ENCODE peak calls at places on chromosomes 11 and 22, in eight cellular contexts. U is HepG2, V is kidney, X is HFF-Myc, T is GM23338, A is breast epithelium, C is mucosa of descending colon, L is epithelial cell of esophagus. E is an unnamed sample.

GRCh38 chr11:97683733-97684132 is 1293.9 kb downstream of the JRKL start:
- DNase-seq in A (no peak), X (no peak), V (no peak), U (peak), C (no peak), L (peak), T (peak), E (no peak)

GRCh38 chr11:43868852-43869567 is 11.6 kb upstream of the ALKBH3 start:
- DNase-seq in T (no peak), X (no peak), L (peak), U (peak), C (no peak), A (no peak), V (no peak), E (no peak)

GRCh38 chr11:111851636-111852035 is 19.7 kb downstream of the ALG9 start:
- DNase-seq in C (no peak), X (no peak), V (no peak), T (peak), L (peak), A (no peak), U (peak), E (no peak)

GRCh38 chr11:6735306-6735705 is 36.5 kb downstream of the OR2AG2 start:
- DNase-seq in U (no peak), L (peak), A (no peak), T (no peak), X (peak), C (no peak), V (no peak), E (no peak)

GRCh38 chr22:23457586-23457985 is 122.5 kb downstream of the IGLL1 start:
- DNase-seq in T (no peak), A (no peak), U (no peak), C (no peak), L (no peak), X (no peak), V (no peak), E (no peak)

GRCh38 chr22:39188809-39189208 is 36.3 kb upstream of the CBX7 start:
- DNase-seq in C (no peak), X (no peak), U (no peak), V (peak), L (no peak), T (no peak), A (no peak), E (no peak)

GRCh38 chr22:33825761-33826160 is 94.5 kb downstream of the LARGE1 start:
- DNase-seq in V (no peak), A (no peak), X (no peak), C (no peak), T (no peak), U (no peak), L (no peak), E (no peak)

GRCh38 chr22:23218867-23219251 is 38.5 kb downstream of the BCR start:
- DNase-seq in L (no peak), U (peak), C (peak), X (no peak), A (no peak), V (peak), T (peak), E (peak)

GRCh38 chr11:71563401-71563800 is 2.0 kb upstream of the KRTAP5-10 start:
- DNase-seq in U (peak), X (no peak), T (peak), L (peak), C (no peak), V (no peak), A (no peak), E (peak)

DNA sequence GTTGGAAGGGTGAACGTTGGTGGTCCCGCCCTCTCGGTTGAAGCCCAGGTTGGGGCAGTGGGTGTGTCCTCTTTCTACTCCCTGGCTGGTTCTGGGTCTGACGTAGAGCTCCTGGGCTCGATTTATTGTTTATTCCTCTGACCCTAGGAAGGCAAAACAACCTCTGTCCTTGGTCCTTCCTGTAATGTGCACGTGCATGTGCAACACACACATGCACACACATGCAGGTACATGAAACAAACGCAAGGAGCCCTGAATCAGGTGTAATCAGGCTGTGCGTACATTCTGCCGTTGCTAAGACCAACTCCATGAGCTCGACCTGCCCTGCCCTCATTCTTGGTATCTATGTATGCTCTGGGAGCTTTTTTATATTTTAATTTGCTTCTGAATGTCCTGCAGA is 66.2 kb upstream of the NNMT start:
- DNase-seq in V (no peak), X (no peak), C (no peak), A (no peak), L (no peak), U (no peak), T (no peak), E (no peak)
- TF ChIP-seq CTCF in V (no peak), X (no peak), C (no peak), A (no peak), L (no peak), U (no peak), T (no peak), E (no peak)

DNA sequence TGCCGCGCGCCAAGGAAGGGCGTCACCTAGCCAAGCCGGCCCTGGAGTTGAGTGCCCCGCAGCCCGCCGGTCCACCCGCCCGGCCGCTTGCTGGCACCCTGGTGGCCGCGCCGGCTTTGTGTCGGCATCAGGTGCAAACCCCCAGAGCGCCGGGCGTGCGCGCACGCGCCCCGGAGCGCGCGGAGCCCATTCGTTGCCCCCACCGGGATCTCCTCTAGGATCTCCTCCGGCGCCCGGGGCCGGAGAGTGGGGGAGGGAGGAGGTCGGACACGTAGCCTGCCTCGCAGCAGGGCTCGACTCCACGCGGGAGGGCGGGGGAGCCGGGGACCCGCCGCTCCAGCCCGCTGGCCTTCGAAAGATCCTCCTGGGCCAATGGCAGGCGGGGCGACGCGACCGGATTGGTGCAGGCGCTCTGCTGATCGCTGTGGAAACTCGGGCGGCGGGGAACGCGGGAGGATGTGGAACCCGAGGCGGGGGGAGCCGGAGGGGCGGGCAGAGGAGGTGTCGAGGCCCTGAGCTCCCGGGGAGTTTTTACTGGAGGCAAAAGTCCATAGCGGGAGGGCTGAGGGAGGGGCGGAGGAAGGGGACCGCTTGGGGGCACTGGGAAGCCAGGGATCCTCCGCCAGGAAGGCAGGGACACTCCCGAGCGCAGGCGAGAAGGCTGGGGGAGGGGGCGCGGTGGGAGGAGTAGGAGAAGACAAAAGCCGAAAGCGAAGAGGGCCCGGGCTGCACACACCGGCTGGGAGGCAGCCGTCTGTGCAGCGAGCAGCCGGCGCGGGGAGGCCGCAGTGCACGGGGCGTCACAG is at the start of gene FADS2:
- DNase-seq in L (peak), T (peak), V (peak), A (no peak), C (peak), U (peak), X (peak), E (peak)
- TF ChIP-seq CTCF in L (no peak), T (peak), V (no peak), A (no peak), C (no peak), U (peak), X (no peak), E (no peak)

GRCh38 chr11:13343931-13344717 is 66.5 kb downstream of the BMAL1 start:
- DNase-seq in X (peak), T (peak), C (no peak), U (peak), A (peak), L (peak), V (no peak), E (peak)
- TF ChIP-seq CTCF in X (peak), T (peak), C (peak), U (peak), A (peak), L (peak), V (peak), E (peak)

GRCh38 chr11:2270322-2271076 is at the start of gene ASCL2:
- DNase-seq in X (no peak), C (peak), L (peak), U (no peak), T (peak), A (peak), V (no peak), E (peak)

GRCh38 chr11:2271077-2271326 is 614 bp upstream of the ASCL2 start:
- DNase-seq in U (no peak), C (no peak), A (peak), L (peak), T (peak), X (no peak), V (peak), E (peak)

GRCh38 chr11:2268911-2269600 is 1.3 kb downstream of the ASCL2 start:
- DNase-seq in A (peak), C (peak), V (peak), L (peak), T (peak), X (no peak), U (peak), E (peak)

GRCh38 chr11:2267871-2268825 is 2.2 kb downstream of the ASCL2 start:
- DNase-seq in T (peak), U (no peak), V (peak), X (no peak), A (peak), L (no peak), C (peak), E (no peak)

DNA sequence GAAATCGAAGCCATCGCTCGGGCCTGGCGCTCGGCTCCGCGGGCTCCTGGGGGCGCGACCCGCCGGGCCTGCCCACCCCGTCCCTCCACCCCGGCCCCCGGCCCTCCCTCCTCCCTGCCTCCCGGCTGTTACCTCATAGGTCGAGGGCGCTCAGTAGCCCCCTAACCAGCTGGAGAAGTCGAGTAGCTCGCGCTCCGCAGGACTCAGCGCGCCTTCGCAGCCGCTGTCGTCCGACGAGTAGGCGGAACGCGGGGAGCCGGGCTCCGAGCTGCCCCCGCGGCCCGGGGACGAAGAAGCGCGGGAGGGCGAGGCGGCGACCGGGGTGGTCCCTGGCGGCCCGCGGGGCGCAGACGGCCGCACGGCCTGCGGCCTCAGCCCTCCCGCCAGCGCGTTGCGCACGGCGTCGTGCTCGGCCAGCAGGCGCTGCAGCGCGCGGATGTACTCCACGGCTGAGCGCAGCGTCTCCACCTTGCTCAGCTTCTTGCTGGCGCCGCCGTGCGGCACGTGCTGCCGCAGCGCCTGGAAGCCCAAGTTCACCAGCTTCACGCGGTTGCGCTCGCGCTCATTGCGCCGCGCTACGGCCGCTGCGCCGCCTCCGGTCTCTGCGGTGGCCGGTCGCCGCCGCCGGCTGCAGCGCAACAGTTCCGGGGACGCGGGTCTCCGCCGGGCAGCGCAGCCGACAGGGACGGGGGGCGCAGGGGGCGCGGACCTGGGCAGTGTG is 627 bp downstream of the ASCL2 start:
- DNase-seq in T (peak), V (peak), U (no peak), X (peak), C (peak), L (peak), A (peak), E (peak)
- TF ChIP-seq CTCF in T (peak), V (peak), U (no peak), X (no peak), C (no peak), L (peak), A (no peak), E (no peak)

DNA sequence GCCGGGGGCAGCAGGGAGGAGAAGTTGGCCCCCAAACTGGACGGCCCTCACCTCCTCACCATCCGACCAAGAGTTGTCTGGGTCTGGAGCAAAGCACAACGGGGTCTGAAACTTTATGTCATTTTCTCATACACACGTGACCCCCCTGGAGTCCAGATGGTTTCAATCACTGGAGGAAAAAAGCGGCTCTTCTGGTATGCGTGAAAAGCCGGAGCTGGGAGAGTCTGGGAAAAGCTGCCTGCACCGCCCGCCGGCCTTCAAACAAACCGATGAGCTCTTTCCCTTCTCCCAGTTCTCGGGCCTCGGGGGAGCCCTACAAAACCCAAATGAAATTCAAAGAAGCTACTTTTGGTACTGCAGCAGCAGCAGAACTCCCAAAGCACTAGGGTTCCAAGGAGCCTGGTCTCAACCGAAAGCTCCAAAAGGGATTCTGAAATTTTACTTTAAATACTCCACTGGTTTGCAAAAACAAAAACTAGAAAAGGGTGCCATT is 39.7 kb upstream of the AKIP1 start:
- DNase-seq in X (peak), T (peak), U (peak), C (peak), A (peak), V (peak), L (peak), E (peak)
- TF ChIP-seq CTCF in X (no peak), T (no peak), U (no peak), C (no peak), A (no peak), V (no peak), L (no peak), E (no peak)

DNA sequence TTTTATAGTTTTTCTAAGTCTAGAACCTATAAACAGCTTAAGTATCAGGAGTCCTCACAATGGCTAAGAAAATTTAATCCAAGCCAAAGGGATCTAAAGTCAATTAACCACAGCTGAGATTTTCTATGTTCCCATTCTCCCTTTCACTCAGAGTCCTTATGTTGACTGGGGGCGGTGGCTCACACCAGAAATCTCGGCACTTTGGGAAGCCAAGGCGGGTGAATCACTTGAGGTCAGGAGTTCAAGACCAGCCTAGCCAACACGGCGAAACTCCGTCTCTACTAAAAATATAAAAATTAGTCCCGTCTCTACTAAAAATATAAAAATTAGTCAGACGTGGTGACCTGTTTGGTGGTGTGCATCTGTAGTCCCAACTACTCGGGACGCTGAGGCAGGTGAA is 6.9 kb downstream of the RDX start:
- DNase-seq in T (no peak), V (no peak), L (no peak), U (no peak), X (no peak), A (no peak), C (no peak), E (no peak)
- TF ChIP-seq CTCF in T (no peak), V (no peak), L (no peak), U (no peak), X (no peak), A (no peak), C (no peak), E (no peak)

DNA sequence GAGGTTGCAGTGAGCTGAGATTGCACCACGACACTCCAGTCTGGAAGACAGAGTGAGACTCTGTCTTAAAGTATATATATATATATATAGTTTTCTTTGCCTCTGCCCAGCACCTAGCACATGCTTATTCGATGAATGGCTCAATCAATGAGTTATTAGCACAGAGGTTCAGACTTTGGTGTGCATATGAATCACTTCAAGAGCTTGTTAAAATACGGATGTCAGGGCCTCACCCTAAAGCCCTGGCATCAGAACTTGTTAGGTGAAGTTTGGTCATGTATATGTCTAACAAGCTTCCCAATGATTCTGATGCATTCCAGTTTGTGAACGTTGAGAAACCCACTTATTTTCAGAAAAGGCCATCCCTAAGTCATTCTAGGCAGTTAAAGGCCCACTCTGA is 21.8 kb upstream of the TMEM86A start:
- DNase-seq in C (no peak), V (no peak), A (no peak), X (no peak), L (peak), U (no peak), T (no peak), E (no peak)
- TF ChIP-seq CTCF in C (no peak), V (no peak), A (no peak), X (no peak), L (no peak), U (no peak), T (no peak), E (no peak)

GRCh38 chr11:2787816-2788750 is 88.3 kb upstream of the KCNQ1OT1 start:
- DNase-seq in X (no peak), U (peak), L (no peak), V (peak), A (peak), T (peak), C (peak), E (peak)

GRCh38 chr11:2789791-2790580 is 90.2 kb upstream of the KCNQ1OT1 start:
- DNase-seq in T (no peak), X (no peak), A (no peak), L (no peak), U (no peak), V (peak), C (peak), E (no peak)

GRCh38 chr11:2788751-2789140 is 89.0 kb upstream of the KCNQ1OT1 start:
- DNase-seq in V (peak), U (no peak), X (no peak), L (no peak), C (peak), T (no peak), A (no peak), E (no peak)

GRCh38 chr11:2790581-2790925 is 90.8 kb upstream of the KCNQ1OT1 start:
- DNase-seq in T (no peak), C (peak), V (peak), A (no peak), L (no peak), U (no peak), X (no peak), E (peak)

DNA sequence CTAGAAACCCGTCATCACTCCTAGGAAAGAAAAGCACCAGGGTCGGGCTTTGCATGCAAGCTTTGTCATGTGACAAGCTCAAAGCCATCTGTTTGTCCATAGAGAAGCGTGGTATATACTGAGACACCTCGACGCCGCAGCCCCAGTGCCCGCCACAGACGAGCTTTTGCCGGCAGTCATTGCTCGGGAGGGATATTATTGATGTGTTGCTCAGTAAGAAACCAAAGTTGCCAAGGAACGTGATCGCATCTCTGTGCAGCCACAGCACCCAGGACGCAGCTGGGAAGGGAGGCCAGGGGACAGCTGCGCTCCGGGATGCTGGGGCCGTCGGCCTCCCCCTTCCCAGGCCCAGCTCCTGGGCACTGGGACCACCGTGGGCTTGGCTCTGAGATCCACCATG is 89.5 kb upstream of the KCNQ1OT1 start:
- DNase-seq in U (no peak), L (no peak), T (no peak), C (peak), A (peak), V (no peak), X (no peak), E (no peak)
- TF ChIP-seq CTCF in U (no peak), L (no peak), T (no peak), C (no peak), A (no peak), V (no peak), X (no peak), E (no peak)

E was measured in nephron progenitor cell.